ENCODE peak calls at places on chromosomes 1 and 21, in ten cellular contexts. One of them, this sample, is unnamed.

GRCh38 chr1:9066945-9067807 is 2.3 kb downstream of the SLC2A5 start:
- DNase-seq in lung: peak
- DNase-seq in aorta: peak
- DNase-seq in KG1: no peak
- DNase-seq in HEK293T: no peak
- DNase-seq in pancreas: peak
- DNase-seq in NCI-H1092: no peak
- DNase-seq in stimulated activated CD8-positive, alpha-beta memory T cell treated with anti-CD3 and anti-CD28 coated beads, Interleukin-4, amount 100 ng/mL, for 1 hour: no peak
- DNase-seq in lower lobe of right lung: peak
- DNase-seq in ELR: peak
- DNase-seq in this sample: peak

GRCh38 chr1:29711582-29712274 is 475.4 kb downstream of the PTPRU start:
- DNase-seq in lower lobe of right lung: no peak
- DNase-seq in stimulated activated CD8-positive, alpha-beta memory T cell treated with anti-CD3 and anti-CD28 coated beads, Interleukin-4, amount 100 ng/mL, for 1 hour: no peak
- DNase-seq in ELR: peak
- DNase-seq in KG1: no peak
- DNase-seq in lung: no peak
- DNase-seq in aorta: no peak
- DNase-seq in HEK293T: no peak
- DNase-seq in pancreas: no peak
- DNase-seq in NCI-H1092: no peak
- DNase-seq in this sample: peak

GRCh38 chr1:93694833-93695232 is 13.2 kb upstream of the BCAR3 start:
- DNase-seq in KG1: no peak
- DNase-seq in lower lobe of right lung: no peak
- DNase-seq in stimulated activated CD8-positive, alpha-beta memory T cell treated with anti-CD3 and anti-CD28 coated beads, Interleukin-4, amount 100 ng/mL, for 1 hour: no peak
- DNase-seq in pancreas: no peak
- DNase-seq in ELR: no peak
- DNase-seq in HEK293T: no peak
- DNase-seq in aorta: no peak
- DNase-seq in NCI-H1092: no peak
- DNase-seq in lung: no peak
- DNase-seq in this sample: no peak

GRCh38 chr21:29511076-29511475 is 212.4 kb downstream of the BACH1 start:
- DNase-seq in aorta: no peak
- DNase-seq in HEK293T: no peak
- DNase-seq in lower lobe of right lung: no peak
- DNase-seq in pancreas: no peak
- DNase-seq in NCI-H1092: no peak
- DNase-seq in lung: no peak
- DNase-seq in ELR: no peak
- DNase-seq in stimulated activated CD8-positive, alpha-beta memory T cell treated with anti-CD3 and anti-CD28 coated beads, Interleukin-4, amount 100 ng/mL, for 1 hour: no peak
- DNase-seq in KG1: no peak
- DNase-seq in this sample: no peak

GRCh38 chr1:227058321-227058751 is 118.2 kb downstream of the COQ8A start:
- DNase-seq in NCI-H1092: no peak
- DNase-seq in lung: no peak
- DNase-seq in pancreas: no peak
- DNase-seq in KG1: no peak
- DNase-seq in ELR: peak
- DNase-seq in stimulated activated CD8-positive, alpha-beta memory T cell treated with anti-CD3 and anti-CD28 coated beads, Interleukin-4, amount 100 ng/mL, for 1 hour: no peak
- DNase-seq in HEK293T: no peak
- DNase-seq in aorta: no peak
- DNase-seq in lower lobe of right lung: no peak
- DNase-seq in this sample: peak

GRCh38 chr1:26529655-26530539 is at the start of gene RPS6KA1:
- DNase-seq in HEK293T: peak
- DNase-seq in KG1: no peak
- DNase-seq in aorta: peak
- DNase-seq in lower lobe of right lung: peak
- DNase-seq in lung: peak
- DNase-seq in ELR: peak
- DNase-seq in stimulated activated CD8-positive, alpha-beta memory T cell treated with anti-CD3 and anti-CD28 coated beads, Interleukin-4, amount 100 ng/mL, for 1 hour: no peak
- DNase-seq in pancreas: peak
- DNase-seq in NCI-H1092: peak
- DNase-seq in this sample: peak

GRCh38 chr1:78165816-78166215 is 120.0 kb downstream of the GIPC2 start:
- DNase-seq in HEK293T: no peak
- DNase-seq in KG1: no peak
- DNase-seq in ELR: peak
- DNase-seq in pancreas: no peak
- DNase-seq in NCI-H1092: no peak
- DNase-seq in lung: no peak
- DNase-seq in aorta: no peak
- DNase-seq in stimulated activated CD8-positive, alpha-beta memory T cell treated with anti-CD3 and anti-CD28 coated beads, Interleukin-4, amount 100 ng/mL, for 1 hour: no peak
- DNase-seq in lower lobe of right lung: no peak
- DNase-seq in this sample: no peak

GRCh38 chr1:149936992-149937705 is 470 bp upstream of the MTMR11 start:
- DNase-seq in KG1: no peak
- DNase-seq in HEK293T: no peak
- DNase-seq in stimulated activated CD8-positive, alpha-beta memory T cell treated with anti-CD3 and anti-CD28 coated beads, Interleukin-4, amount 100 ng/mL, for 1 hour: no peak
- DNase-seq in lower lobe of right lung: no peak
- DNase-seq in aorta: no peak
- DNase-seq in pancreas: no peak
- DNase-seq in lung: peak
- DNase-seq in NCI-H1092: no peak
- DNase-seq in ELR: peak
- DNase-seq in this sample: peak